ENCODE peak calls at places on chromosomes 2 and 18, in four cellular contexts. G is GM23338, J is HepG2, B is K562. Q is an unnamed sample.

GRCh38 chr2:40625849-40626248 is 174.0 kb upstream of the SLC8A1 start:
- DNase-seq in J (no peak), G (no peak), B (no peak), Q (no peak)

GRCh38 chr2:187215576-187216240 is 232.3 kb downstream of the CALCRL start:
- DNase-seq in B (no peak), G (no peak), J (no peak), Q (no peak)

GRCh38 chr2:242027676-242028450 is 158.3 kb downstream of the RTP5 start:
- DNase-seq in B (no peak), G (no peak), J (no peak), Q (no peak)

GRCh38 chr2:33116799-33117198 is 170.0 kb downstream of the LTBP1 start:
- DNase-seq in G (no peak), B (no peak), J (no peak), Q (no peak)

GRCh38 chr2:127146820-127147502 is 40.0 kb upstream of the BIN1 start:
- DNase-seq in B (no peak), J (no peak), G (no peak), Q (no peak)

GRCh38 chr18:24710474-24710873 is 250.0 kb downstream of the HRH4 start:
- DNase-seq in G (no peak), B (no peak), J (no peak), Q (no peak)

GRCh38 chr2:122168799-122169198 is 413.3 kb downstream of the TSN start:
- DNase-seq in J (no peak), G (peak), B (no peak), Q (no peak)

GRCh38 chr2:145729993-145730770 is 1210.3 kb upstream of the ZEB2 start:
- DNase-seq in J (no peak), B (peak), G (no peak), Q (no peak)

GRCh38 chr2:27016801-27017325 is 15.9 kb upstream of the TMEM214 start:
- DNase-seq in B (peak), J (peak), G (peak), Q (peak)

GRCh38 chr18:6497543-6497942 is 82.8 kb upstream of the L3MBTL4 start:
- DNase-seq in B (no peak), J (no peak), G (peak), Q (no peak)

GRCh38 chr2:133324150-133324561 is 244.1 kb downstream of the NCKAP5 start:
- DNase-seq in B (no peak), G (peak), J (no peak), Q (no peak)

GRCh38 chr2:197052371-197052770 is 125.9 kb upstream of the PGAP1 start:
- DNase-seq in G (no peak), J (no peak), B (no peak), Q (no peak)

GRCh38 chr2:63058149-63058741 is 7.6 kb downstream of the OTX1 start:
- DNase-seq in J (no peak), B (no peak), G (peak), Q (no peak)

GRCh38 chr18:45541421-45541820 is 73.9 kb upstream of the SLC14A2 start:
- DNase-seq in J (no peak), B (no peak), G (no peak), Q (no peak)

GRCh38 chr18:76437910-76438309 is 57.1 kb downstream of the ZNF516 start:
- DNase-seq in J (no peak), B (no peak), G (no peak), Q (no peak)

GRCh38 chr2:15941483-15941853 is 1.1 kb downstream of the MYCN start:
- DNase-seq in B (no peak), G (peak), J (no peak), Q (peak)

GRCh38 chr18:80147037-80147417 is 38.0 kb downstream of the ADNP2 start:
- DNase-seq in G (no peak), J (no peak), B (no peak), Q (no peak)

GRCh38 chr2:54897420-54898310 is 152.6 kb downstream of the RTN4 start:
- DNase-seq in J (no peak), B (no peak), G (no peak), Q (no peak)

GRCh38 chr2:188870289-188870688 is 103.9 kb upstream of the COL3A1 start:
- DNase-seq in B (no peak), J (no peak), G (no peak), Q (no peak)

GRCh38 chr2:97678217-97678762 is 8.8 kb downstream of the C2orf92 start:
- DNase-seq in B (no peak), J (no peak), G (no peak), Q (no peak)

GRCh38 chr2:98912221-98912851 is 23.7 kb downstream of the CRACDL start:
- DNase-seq in J (no peak), B (no peak), G (no peak), Q (peak)

GRCh38 chr2:172734711-172735645 is 667 bp upstream of the RAPGEF4 start:
- DNase-seq in B (no peak), J (no peak), G (peak), Q (no peak)

GRCh38 chr18:74213429-74213828 is 65.1 kb downstream of the TIMM21 start:
- DNase-seq in J (no peak), B (no peak), G (no peak), Q (no peak)

GRCh38 chr2:241351640-241352031 is 4.4 kb upstream of the FARP2 start:
- DNase-seq in J (peak), G (no peak), B (no peak), Q (no peak)

GRCh38 chr18:80154293-80154692 is 45.2 kb downstream of the ADNP2 start:
- DNase-seq in J (peak), B (peak), G (peak), Q (peak)

GRCh38 chr2:171478345-171478744 is 43.9 kb upstream of the CYBRD1 start:
- DNase-seq in J (no peak), B (no peak), G (no peak), Q (no peak)

GRCh38 chr2:236489895-236490404 is 79.7 kb upstream of the ACKR3 start:
- DNase-seq in B (no peak), J (no peak), G (no peak), Q (no peak)

GRCh38 chr2:28009732-28010131 is 119.2 kb downstream of the BABAM2 start:
- DNase-seq in J (no peak), B (no peak), G (no peak), Q (no peak)

GRCh38 chr2:3076848-3077735 is 300.5 kb downstream of the EIPR1 start:
- DNase-seq in B (no peak), J (no peak), G (peak), Q (no peak)

GRCh38 chr2:20141056-20141762 is 83.7 kb downstream of the SDC1 start:
- DNase-seq in J (peak), B (peak), G (no peak), Q (peak)

GRCh38 chr2:3233877-3234276 is 143.7 kb downstream of the EIPR1 start:
- DNase-seq in B (no peak), G (no peak), J (no peak), Q (no peak)

GRCh38 chr2:120783371-120783791 is 47.7 kb downstream of the GLI2 start:
- DNase-seq in J (no peak), B (no peak), G (peak), Q (no peak)

GRCh38 chr2:174205562-174205961 is 42.8 kb downstream of the OLA1 start:
- DNase-seq in G (no peak), J (no peak), B (no peak), Q (no peak)
- TF ChIP-seq JUNB in G (no peak), J (no peak), B (no peak), Q (no peak)

DNA sequence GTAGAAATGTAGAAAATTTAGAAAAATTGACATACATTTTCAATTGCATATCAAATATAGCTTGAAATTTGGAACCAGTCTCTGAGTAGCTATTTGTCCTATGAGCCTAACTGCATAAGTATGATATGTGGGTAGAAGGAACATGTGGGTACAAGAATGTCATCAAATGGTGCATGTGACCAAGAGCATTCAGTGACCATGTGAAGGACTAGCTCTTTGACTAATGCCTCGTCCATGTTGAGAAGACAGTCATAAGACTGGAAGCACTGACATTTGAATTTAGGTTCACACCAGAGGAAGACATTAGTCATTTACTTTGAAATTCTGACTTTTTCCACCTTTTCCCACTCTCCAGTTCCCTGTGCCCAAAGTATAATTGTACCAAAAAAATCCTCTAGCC is 12.6 kb downstream of the MRPL44 start:
- DNase-seq in G (no peak), B (no peak), J (no peak), Q (no peak)
- TF ChIP-seq JUNB in G (no peak), B (no peak), J (no peak), Q (no peak)

DNA sequence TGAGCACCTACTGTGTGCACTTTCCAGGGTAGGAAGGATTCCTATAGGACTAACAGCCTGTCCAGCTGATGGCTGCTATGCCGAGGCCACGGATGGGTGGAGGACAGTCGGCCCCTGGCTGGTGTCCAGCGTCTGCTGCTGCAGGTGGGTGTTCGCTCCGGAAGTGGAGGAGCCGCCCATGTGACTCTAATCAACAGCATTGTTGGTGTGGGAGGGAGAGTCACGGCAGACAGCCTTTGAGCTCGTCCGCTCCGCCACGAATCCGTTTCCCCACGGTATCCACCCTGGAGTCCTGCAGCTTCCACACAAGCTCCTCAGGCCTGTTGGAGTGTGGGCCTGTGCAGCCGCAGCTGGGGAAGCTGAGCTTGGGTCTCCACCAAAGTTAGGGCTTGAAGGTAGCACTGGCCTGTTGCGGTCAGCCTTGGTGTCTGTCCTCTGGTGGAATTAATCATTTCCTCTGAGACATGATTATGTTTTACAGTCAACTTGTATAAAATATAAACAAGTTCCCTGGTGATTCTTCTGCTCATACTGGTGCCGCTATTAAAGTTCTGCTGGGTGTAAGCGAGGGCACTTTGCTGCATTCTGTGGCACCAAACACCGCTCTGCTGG is 185.9 kb upstream of the TPO start:
- DNase-seq in J (no peak), G (no peak), B (no peak), Q (no peak)
- TF ChIP-seq JUNB in J (no peak), G (no peak), B (no peak), Q (no peak)

GRCh38 chr2:101121174-101121573 is 30.0 kb downstream of the TBC1D8 start:
- DNase-seq in J (no peak), B (no peak), G (no peak), Q (no peak)

GRCh38 chr2:101124061-101124460 is 27.1 kb downstream of the TBC1D8 start:
- DNase-seq in B (no peak), J (peak), G (no peak), Q (no peak)

GRCh38 chr2:101119431-101119830 is 31.8 kb downstream of the TBC1D8 start:
- DNase-seq in J (no peak), G (no peak), B (no peak), Q (no peak)

GRCh38 chr2:101116841-101117552 is 34.2 kb downstream of the TBC1D8 start:
- DNase-seq in G (no peak), B (no peak), J (peak), Q (peak)

GRCh38 chr2:101120124-101120996 is 30.8 kb downstream of the TBC1D8 start:
- DNase-seq in B (no peak), J (peak), G (no peak), Q (peak)
- TF ChIP-seq JUNB in B (no peak), J (no peak), G (no peak), Q (peak)

GRCh38 chr2:69163109-69163508 is 150.1 kb downstream of the ANTXR1 start:
- DNase-seq in J (no peak), B (no peak), G (no peak), Q (peak)

GRCh38 chr2:69163556-69163955 is 150.6 kb downstream of the ANTXR1 start:
- DNase-seq in J (no peak), G (no peak), B (no peak), Q (no peak)

GRCh38 chr2:69165079-69165478 is 152.1 kb downstream of the ANTXR1 start:
- DNase-seq in B (no peak), G (no peak), J (no peak), Q (no peak)

GRCh38 chr2:69166465-69166811 is 153.5 kb downstream of the ANTXR1 start:
- DNase-seq in G (no peak), J (no peak), B (no peak), Q (no peak)

GRCh38 chr2:69164379-69164778 is 151.4 kb downstream of the ANTXR1 start:
- DNase-seq in G (no peak), B (no peak), J (no peak), Q (no peak)
- TF ChIP-seq JUNB in G (no peak), B (no peak), J (no peak), Q (no peak)

DNA sequence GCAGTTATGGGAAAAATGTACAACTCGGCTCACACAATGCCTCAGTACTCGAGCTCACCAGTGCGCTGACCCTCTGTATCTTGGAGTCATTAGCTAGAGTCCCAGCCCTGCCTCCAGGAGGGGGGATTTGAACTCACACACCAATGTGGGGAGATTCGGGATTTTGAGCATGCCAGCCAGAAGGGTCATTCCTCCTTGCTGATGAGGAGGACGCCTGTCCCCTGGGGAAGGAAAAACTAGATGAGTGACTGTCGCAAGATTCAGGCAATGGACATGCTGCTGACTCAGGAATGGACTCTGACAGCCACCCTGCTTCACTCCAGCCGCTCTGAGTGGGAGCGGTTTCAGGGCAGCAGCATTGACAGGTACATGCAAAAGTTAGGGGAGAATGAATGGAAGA is 20.6 kb downstream of the FIGN start:
- DNase-seq in B (no peak), G (peak), J (no peak), Q (no peak)
- TF ChIP-seq JUNB in B (no peak), G (no peak), J (no peak), Q (no peak)

GRCh38 chr2:138997849-138998517 is 217.8 kb upstream of the NXPH2 start:
- DNase-seq in G (no peak), B (no peak), J (no peak), Q (no peak)
- TF ChIP-seq JUNB in G (no peak), B (no peak), J (no peak), Q (no peak)

DNA sequence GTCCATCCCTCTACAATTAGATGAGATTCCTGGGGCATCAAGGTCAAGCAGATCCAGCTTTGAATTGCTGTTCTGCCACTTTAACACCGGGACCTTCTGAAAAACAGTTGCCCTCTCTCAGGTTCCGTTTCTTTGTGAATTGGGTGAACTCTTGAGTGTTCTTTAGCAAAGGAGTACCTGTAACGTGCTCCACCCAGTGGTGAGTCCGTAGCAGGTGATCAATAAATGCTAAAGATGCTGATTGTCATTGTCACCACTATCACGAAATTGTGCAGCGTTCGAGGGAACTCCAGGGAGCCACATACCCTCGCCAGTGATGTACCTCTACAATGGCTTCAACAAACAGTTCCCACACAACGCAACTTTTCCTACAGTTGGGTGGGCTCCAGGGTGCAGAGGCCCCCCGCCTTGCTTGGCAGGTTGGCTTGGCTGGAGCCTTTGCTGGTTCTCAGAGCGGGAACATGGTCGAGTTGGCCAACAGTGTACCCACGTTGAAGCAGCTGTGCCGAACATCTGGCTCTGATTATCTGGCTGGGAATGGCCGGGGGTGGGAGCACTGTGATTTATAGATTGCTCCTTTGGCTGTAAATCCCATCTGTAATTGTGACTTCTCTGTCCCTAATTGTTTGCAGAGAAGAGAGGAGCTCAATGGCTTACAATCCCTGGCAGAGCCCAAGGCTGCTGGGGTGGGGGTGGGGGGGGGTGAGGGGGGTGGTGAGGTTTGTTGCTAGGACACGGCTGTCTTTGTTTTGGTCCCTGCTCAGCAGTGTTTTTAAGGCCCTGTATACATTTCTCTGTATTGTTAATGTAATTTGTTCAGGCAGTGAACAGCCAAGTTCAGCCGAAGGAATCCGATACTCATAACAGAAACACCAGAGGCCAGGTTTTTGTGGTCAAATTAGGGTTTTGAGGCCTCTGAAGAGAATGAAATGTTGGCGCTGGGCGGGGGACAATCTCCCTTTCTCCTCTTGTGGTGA is 82.2 kb downstream of the TCF7L1 start:
- DNase-seq in G (peak), J (peak), B (no peak), Q (no peak)
- TF ChIP-seq JUNB in G (no peak), J (no peak), B (no peak), Q (no peak)